ENCODE peak calls at places on chromosomes 3 and 15, in eight cellular contexts. V is body of pancreas; C is ovary; N is IMR-90; S is heart right ventricle; F is CD8-positive, alpha-beta memory T cell; H is effector memory CD4-positive, alpha-beta T cell; M is Karpas-422. X is an unnamed sample.
A peak's percentile ranks its signal among the peaks of the same experiment; 100 is the strongest.

GRCh38 chr3:107855710-107856109 is 235.1 kb downstream of the CD47 start:
- DNase-seq in S (no peak), C (no peak), F (no peak), V (no peak), H (no peak), M (peak; percentile 83), N (peak; percentile 13), X (no peak)

GRCh38 chr3:125003369-125003853 is 52.4 kb downstream of the HEG1 start:
- DNase-seq in N (peak; percentile 72), H (no peak), M (no peak), S (peak; percentile 71), C (peak; percentile 70), F (no peak), V (peak; percentile 70), X (no peak)

GRCh38 chr3:184077881-184078280 is 19.0 kb upstream of the HTR3E start:
- DNase-seq in V (no peak), M (no peak), C (no peak), H (no peak), S (no peak), F (no peak), N (no peak), X (no peak)

GRCh38 chr15:56613826-56614225 is 119.5 kb downstream of the ZNF280D start:
- DNase-seq in S (no peak), C (no peak), N (no peak), V (no peak), F (no peak), M (no peak), H (no peak), X (no peak)

GRCh38 chr3:104987859-104988258 is 378.9 kb upstream of the ALCAM start:
- DNase-seq in M (peak; percentile 41), C (no peak), F (no peak), S (no peak), N (no peak), H (no peak), V (no peak), X (no peak)

GRCh38 chr3:103991461-103992115 is 1375.1 kb upstream of the ALCAM start:
- DNase-seq in N (no peak), C (no peak), V (no peak), M (peak; percentile 65), F (no peak), S (no peak), H (no peak), X (no peak)

GRCh38 chr3:114852974-114853373 is 294.1 kb downstream of the ZBTB20 start:
- DNase-seq in H (no peak), F (no peak), S (no peak), M (no peak), V (no peak), N (no peak), C (no peak), X (no peak)

GRCh38 chr3:158508481-158508880 is 62.5 kb upstream of the MLF1 start:
- DNase-seq in C (no peak), S (no peak), N (peak; percentile 89), F (no peak), V (no peak), M (no peak), H (no peak), X (no peak)

GRCh38 chr3:134796313-134797079 is 1.4 kb downstream of the EPHB1 start:
- DNase-seq in C (no peak), N (no peak), F (no peak), V (no peak), H (no peak), S (no peak), M (no peak), X (no peak)

GRCh38 chr15:65089206-65089824 is 12.8 kb downstream of the KBTBD13 start:
- DNase-seq in S (no peak), V (no peak), F (no peak), N (peak; percentile 68), M (no peak), H (no peak), C (peak; percentile 70), X (no peak)

GRCh38 chr15:59622289-59622688 is 10.7 kb downstream of the GCNT3 start:
- DNase-seq in V (peak; percentile 24), M (peak; percentile 76), F (no peak), S (no peak), H (no peak), N (peak; percentile 34), C (no peak), X (peak; percentile 79)

GRCh38 chr3:80068459-80068858 is 300.7 kb upstream of the ROBO1 start:
- DNase-seq in F (no peak), V (no peak), C (no peak), N (no peak), S (no peak), H (no peak), M (no peak), X (no peak)

GRCh38 chr15:80609512-80609946 is 85.6 kb upstream of the ABHD17C start:
- DNase-seq in F (no peak), S (no peak), V (no peak), M (no peak), H (no peak), N (no peak), C (no peak), X (no peak)

GRCh38 chr15:59438891-59439290 is 905 bp downstream of the FAM81A start:
- DNase-seq in S (no peak), M (no peak), F (no peak), H (no peak), V (no peak), C (peak; percentile 11), N (no peak), X (no peak)

GRCh38 chr15:33242165-33242564 is 47.7 kb upstream of the FMN1 start:
- DNase-seq in H (no peak), V (no peak), N (peak; percentile 27), C (no peak), F (no peak), S (no peak), M (no peak), X (no peak)

GRCh38 chr3:192747145-192747544 is 19.8 kb upstream of the FGF12 start:
- DNase-seq in N (no peak), F (no peak), H (no peak), M (no peak), S (no peak), C (no peak), V (no peak), X (no peak)

GRCh38 chr15:65101891-65102708 is 12.9 kb downstream of the UBAP1L start:
- DNase-seq in M (no peak), N (no peak), V (no peak), H (no peak), S (no peak), C (no peak), F (no peak), X (no peak)

GRCh38 chr3:136239094-136239493 is 11.0 kb upstream of the PCCB start:
- DNase-seq in F (no peak), S (no peak), M (no peak), C (no peak), N (no peak), H (no peak), V (no peak), X (no peak)
- H3K4me1 ChIP-seq in F (no peaks in the 10 kb centered on the region), S (no peaks in the 10 kb centered on the region), M (no peaks in the 10 kb centered on the region), C (no peaks in the 10 kb centered on the region), N (peaks cover 7% of the 10 kb centered on the region), H (no peaks in the 10 kb centered on the region), V (no peaks in the 10 kb centered on the region), X (no peaks in the 10 kb centered on the region)

GRCh38 chr3:50604628-50605588 is 6.7 kb downstream of the CISH start:
- DNase-seq in V (peak; percentile 93), N (no peak), H (no peak), M (no peak), S (peak; percentile 76), C (peak; percentile 91), F (no peak), X (peak; percentile 89)
- H3K4me1 ChIP-seq in V (peaks cover 100% of the 10 kb centered on the region), N (peaks cover 19% of the 10 kb centered on the region), H (peaks cover 89% of the 10 kb centered on the region), M (no peaks in the 10 kb centered on the region), S (peaks cover 34% of the 10 kb centered on the region), C (peaks cover 62% of the 10 kb centered on the region), F (peaks cover 94% of the 10 kb centered on the region), X (peaks cover 100% of the 10 kb centered on the region)

GRCh38 chr3:33941804-33942203 is 143.4 kb downstream of the PDCD6IP start:
- DNase-seq in S (no peak), F (no peak), N (no peak), H (no peak), M (no peak), C (no peak), V (no peak), X (no peak)

GRCh38 chr3:33942483-33943150 is 144.2 kb downstream of the PDCD6IP start:
- DNase-seq in F (no peak), H (no peak), C (no peak), N (peak; percentile 45), V (no peak), M (no peak), S (no peak), X (no peak)

GRCh38 chr3:33940736-33941135 is 142.3 kb downstream of the PDCD6IP start:
- DNase-seq in N (no peak), S (no peak), M (no peak), C (no peak), V (no peak), H (no peak), F (no peak), X (no peak)

GRCh38 chr3:33937628-33938027 is 139.2 kb downstream of the PDCD6IP start:
- DNase-seq in F (no peak), H (no peak), N (no peak), M (no peak), C (no peak), V (no peak), S (no peak), X (no peak)

DNA sequence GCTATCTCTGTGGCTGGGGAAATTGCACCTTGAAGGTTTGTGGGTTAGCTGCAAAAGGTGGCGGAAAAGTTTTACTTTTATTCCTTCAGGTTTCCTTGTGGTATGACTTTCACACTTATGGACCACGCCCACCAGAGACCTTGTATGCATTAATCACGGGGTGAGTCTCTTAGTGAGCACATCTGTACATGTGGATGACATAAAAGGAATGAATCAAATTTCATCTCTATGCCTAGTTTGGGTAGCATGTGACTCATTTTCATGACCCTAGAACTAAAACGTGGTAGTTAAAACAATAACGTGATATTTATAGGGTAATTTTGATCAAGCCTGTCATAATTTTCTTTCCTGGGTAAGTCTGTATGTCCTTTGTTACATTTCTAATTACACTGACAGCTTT is 141.7 kb downstream of the PDCD6IP start:
- DNase-seq in C (no peak), M (no peak), V (no peak), H (no peak), S (no peak), N (peak; percentile 25), F (no peak), X (no peak)
- H3K4me1 ChIP-seq in C (no peaks in the 10 kb centered on the region), M (peaks cover 9% of the 10 kb centered on the region), V (no peaks in the 10 kb centered on the region), H (no peaks in the 10 kb centered on the region), S (no peaks in the 10 kb centered on the region), N (no peaks in the 10 kb centered on the region), F (no peaks in the 10 kb centered on the region), X (no peaks in the 10 kb centered on the region)

DNA sequence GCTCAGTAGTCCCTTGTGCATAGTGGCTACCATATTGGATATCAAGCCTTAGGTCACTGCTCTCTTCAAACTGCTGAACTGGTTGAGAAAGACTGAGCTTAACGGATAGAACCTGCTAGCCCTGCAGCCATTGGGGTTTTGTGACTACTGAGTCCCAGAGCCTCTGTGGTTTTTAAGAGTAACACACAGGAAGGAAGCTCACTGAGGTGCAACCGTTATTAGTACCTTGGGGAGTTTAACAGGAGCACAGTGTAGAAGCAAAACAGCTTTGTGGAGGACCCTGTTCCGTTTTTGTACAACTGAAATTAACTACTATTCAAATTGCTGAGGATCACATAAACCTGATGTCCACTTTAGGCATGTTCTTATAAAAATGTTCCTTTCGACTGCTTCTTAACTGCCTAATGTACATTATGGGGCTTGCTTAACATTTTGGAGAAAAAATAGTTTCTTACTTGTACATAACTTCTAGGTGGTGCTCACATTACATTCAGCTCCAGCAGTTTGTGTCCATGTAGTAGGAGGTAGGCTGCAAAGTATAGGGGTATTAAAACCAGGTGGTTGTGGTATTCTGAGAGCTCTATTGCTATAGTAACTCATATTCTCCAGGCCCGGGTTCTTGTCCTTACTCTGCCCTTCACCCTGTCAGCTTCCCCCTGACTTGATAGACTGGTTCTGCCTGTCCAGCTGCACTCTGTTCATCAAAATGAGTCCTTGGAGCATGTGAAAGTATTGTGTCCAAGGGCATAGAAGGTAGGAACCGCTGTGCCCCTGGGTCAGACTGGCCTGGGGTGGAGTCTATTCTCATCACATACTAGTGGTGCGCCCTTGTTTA is 17.3 kb downstream of the PXK start:
- DNase-seq in M (peak; percentile 97), N (no peak), V (peak; percentile 35), H (no peak), S (no peak), F (no peak), C (no peak), X (no peak)
- H3K4me1 ChIP-seq in M (peaks cover 97% of the 10 kb centered on the region), N (peaks cover 11% of the 10 kb centered on the region), V (peaks cover 14% of the 10 kb centered on the region), H (peaks cover 5% of the 10 kb centered on the region), S (no peaks in the 10 kb centered on the region), F (peaks cover 22% of the 10 kb centered on the region), C (peaks cover 4% of the 10 kb centered on the region), X (peaks cover 82% of the 10 kb centered on the region)